ENCODE peak calls at places on chromosomes 11 and 22, in ten cellular contexts. P is stimulated activated CD8-positive, alpha-beta memory T cell treated with anti-CD3 and anti-CD28 coated beads, Interleukin-7, amount 100 ng/mL, for 48 hours; G is NK-92 treated with Interleukin-12 subunit alpha and Interleukin-12 subunit beta, amount 100 ng/mL, for 24 hours; V is RWPE1; E is anterior cingulate cortex; Y is neural progenitor cell; D is effector CD4-positive, alpha-beta T cell; Z is GM13976; R is GM12865; J is tibial nerve. B is an unnamed sample.

GRCh38 chr22:36117053-36117554 is 43.5 kb downstream of the APOL3 start:
- DNase-seq in P (no peak), G (no peak), V (no peak), E (no peak), Y (no peak), D (no peak), Z (no peak), R (no peak), J (no peak), B (no peak)

GRCh38 chr22:31062566-31063230 is 18.4 kb upstream of the SMTN start:
- DNase-seq in P (no peak), G (no peak), V (no peak), E (no peak), Y (no peak), D (no peak), Z (no peak), R (no peak), J (no peak), B (no peak)

GRCh38 chr11:102345923-102346322 is 1.1 kb upstream of the BIRC2 start:
- DNase-seq in P (no peak), G (no peak), V (peak; percentile 19), E (no peak), Y (no peak), D (peak; percentile 17), Z (no peak), R (peak; percentile 57), J (no peak), B (peak; percentile 36)

GRCh38 chr22:48367731-48368130 is 1459.9 kb downstream of the BRD1 start:
- DNase-seq in P (no peak), G (no peak), V (no peak), E (no peak), Y (no peak), D (no peak), Z (no peak), R (no peak), J (no peak), B (no peak)

GRCh38 chr11:125166347-125166841 is 1.8 kb downstream of the PKNOX2 start:
- DNase-seq in P (no peak), G (no peak), V (no peak), E (no peak), Y (peak; percentile 45), D (no peak), Z (no peak), R (no peak), J (no peak), B (no peak)

GRCh38 chr22:29263791-29264216 is 4.0 kb downstream of the RHBDD3 start:
- DNase-seq in P (no peak), G (no peak), V (no peak), E (no peak), Y (no peak), D (no peak), Z (no peak), R (no peak), J (no peak), B (no peak)

GRCh38 chr22:44407404-44408226 is 90.4 kb downstream of the RTL6 start:
- DNase-seq in P (no peak), G (no peak), V (no peak), E (no peak), Y (no peak), D (no peak), Z (no peak), R (no peak), J (no peak), B (no peak)

GRCh38 chr22:21445437-21446127 is 21.6 kb upstream of the TMEM191C start:
- DNase-seq in P (no peak), G (no peak), V (no peak), E (no peak), Y (no peak), D (no peak), Z (no peak), R (no peak), J (no peak), B (no peak)

GRCh38 chr22:37428649-37429586 is 1.6 kb upstream of the ELFN2 start:
- DNase-seq in P (peak; percentile 27), G (peak; percentile 33), V (no peak), E (no peak), Y (peak; percentile 93), D (peak; percentile 44), Z (peak; percentile 82), R (peak; percentile 59), J (no peak), B (peak; percentile 57)

GRCh38 chr11:64409707-64410395 is 50.9 kb downstream of the RPS6KA4 start:
- DNase-seq in P (no peak), G (no peak), V (no peak), E (no peak), Y (no peak), D (no peak), Z (no peak), R (no peak), J (no peak), B (no peak)

GRCh38 chr11:10426475-10426874 is 28.6 kb upstream of the AMPD3 start:
- DNase-seq in P (no peak), G (no peak), V (no peak), E (no peak), Y (no peak), D (no peak), Z (no peak), R (no peak), J (no peak), B (no peak)

GRCh38 chr11:127074151-127074761 is 73.7 kb upstream of the KIRREL3 start:
- DNase-seq in P (no peak), G (peak; percentile 7), V (peak; percentile 4), E (no peak), Y (peak; percentile 56), D (no peak), Z (peak; percentile 53), R (peak; percentile 92), J (no peak), B (peak; percentile 25)

GRCh38 chr11:49208006-49208721 is at the start of gene FOLH1:
- DNase-seq in P (no peak), G (no peak), V (peak; percentile 11), E (no peak), Y (no peak), D (no peak), Z (peak; percentile 11), R (peak; percentile 1), J (peak; percentile 6), B (peak; percentile 2)

GRCh38 chr11:58923300-58923788 is 15.9 kb upstream of the GLYATL1 start:
- DNase-seq in P (no peak), G (no peak), V (no peak), E (no peak), Y (peak; percentile 70), D (no peak), Z (peak; percentile 36), R (peak; percentile 51), J (no peak), B (peak; percentile 35)

GRCh38 chr11:96215094-96215782 is 127.8 kb downstream of the MAML2 start:
- DNase-seq in P (no peak), G (peak; percentile 28), V (no peak), E (no peak), Y (no peak), D (no peak), Z (peak; percentile 42), R (peak; percentile 83), J (no peak), B (peak; percentile 20)

GRCh38 chr11:45858751-45859398 is 11.6 kb downstream of the CRY2 start:
- DNase-seq in P (no peak), G (no peak), V (no peak), E (no peak), Y (no peak), D (no peak), Z (no peak), R (no peak), J (no peak), B (no peak)

GRCh38 chr11:7436657-7437056 is 48.6 kb upstream of the OLFML1 start:
- DNase-seq in P (no peak), G (no peak), V (no peak), E (no peak), Y (no peak), D (no peak), Z (peak; percentile 63), R (peak; percentile 60), J (peak; percentile 8), B (no peak)

GRCh38 chr22:39723899-39724351 is 153.4 kb downstream of the CACNA1I start:
- DNase-seq in P (no peak), G (no peak), V (peak; percentile 25), E (no peak), Y (no peak), D (no peak), Z (no peak), R (no peak), J (no peak), B (peak; percentile 69)

GRCh38 chr22:50270302-50271010 is at the start of gene MAPK11:
- DNase-seq in P (peak; percentile 56), G (peak; percentile 64), V (no peak), E (peak; percentile 63), Y (peak; percentile 92), D (peak; percentile 66), Z (peak; percentile 85), R (peak; percentile 77), J (peak; percentile 48), B (peak; percentile 70)

GRCh38 chr11:110362916-110363574 is 66.6 kb upstream of the RDX start:
- DNase-seq in P (no peak), G (no peak), V (no peak), E (no peak), Y (peak; percentile 81), D (no peak), Z (no peak), R (peak; percentile 58), J (no peak), B (no peak)

GRCh38 chr22:20904008-20904979 is 12.9 kb upstream of the CRKL start:
- DNase-seq in P (no peak), G (peak; percentile 15), V (peak; percentile 89), E (no peak), Y (no peak), D (no peak), Z (no peak), R (no peak), J (peak; percentile 56), B (peak; percentile 53)

GRCh38 chr11:121936375-121936774 is 179.6 kb downstream of the BLID start:
- DNase-seq in P (no peak), G (no peak), V (no peak), E (no peak), Y (no peak), D (no peak), Z (no peak), R (no peak), J (no peak), B (no peak)

GRCh38 chr22:24178502-24179440 is 2.5 kb upstream of the SUSD2 start:
- DNase-seq in P (no peak), G (no peak), V (no peak), E (peak; percentile 10), Y (peak; percentile 58), D (no peak), Z (no peak), R (peak; percentile 20), J (no peak), B (no peak)

GRCh38 chr11:126898802-126899201 is 101.8 kb downstream of the KIRREL3 start:
- DNase-seq in P (no peak), G (no peak), V (no peak), E (no peak), Y (peak; percentile 56), D (no peak), Z (no peak), R (no peak), J (no peak), B (no peak)

GRCh38 chr11:76371170-76371569 is 9.8 kb downstream of the THAP12 start:
- DNase-seq in P (peak; percentile 27), G (no peak), V (peak; percentile 61), E (no peak), Y (no peak), D (no peak), Z (peak; percentile 48), R (peak; percentile 39), J (no peak), B (no peak)

GRCh38 chr11:61683961-61684869 is 4.0 kb downstream of the DAGLA start:
- DNase-seq in P (no peak), G (no peak), V (no peak), E (no peak), Y (no peak), D (no peak), Z (no peak), R (no peak), J (no peak), B (no peak)

GRCh38 chr11:45079943-45080719 is 66.3 kb upstream of the PRDM11 start:
- DNase-seq in P (peak; percentile 32), G (peak; percentile 62), V (no peak), E (peak; percentile 38), Y (no peak), D (peak; percentile 33), Z (peak; percentile 63), R (peak; percentile 63), J (no peak), B (no peak)

GRCh38 chr22:43862074-43862881 is at the start of gene SULT4A1:
- DNase-seq in P (no peak), G (no peak), V (peak; percentile 57), E (no peak), Y (peak; percentile 91), D (no peak), Z (no peak), R (no peak), J (no peak), B (peak; percentile 65)

B was measured in K562.